ENCODE peak calls at places on chromosomes 6 and 20, in nine cellular contexts. One of them, this sample, is unnamed.

GRCh38 chr20:12153616-12154015 is 235.9 kb downstream of the BTBD3 start:
- DNase-seq in GM04503: peak
- DNase-seq in activated CD4-positive, alpha-beta T cell treated with anti-CD3 and anti-CD28 coated beads for 48 hours: no peak
- DNase-seq in prostate gland: no peak
- DNase-seq in AG04450: peak
- DNase-seq in stimulated activated CD8-positive, alpha-beta memory T cell treated with anti-CD3 and anti-CD28 coated beads, Interleukin-7, amount 100 ng/mL, for 1 hour: no peak
- DNase-seq in BE2C: no peak
- DNase-seq in naive thymus-derived CD8-positive, alpha-beta T cell: no peak
- DNase-seq in dermis blood vessel endothelial cell: no peak
- DNase-seq in this sample: peak

GRCh38 chr6:109872968-109873545 is 105.1 kb upstream of the GPR6 start:
- DNase-seq in naive thymus-derived CD8-positive, alpha-beta T cell: no peak
- DNase-seq in stimulated activated CD8-positive, alpha-beta memory T cell treated with anti-CD3 and anti-CD28 coated beads, Interleukin-7, amount 100 ng/mL, for 1 hour: no peak
- DNase-seq in dermis blood vessel endothelial cell: no peak
- DNase-seq in prostate gland: no peak
- DNase-seq in activated CD4-positive, alpha-beta T cell treated with anti-CD3 and anti-CD28 coated beads for 48 hours: no peak
- DNase-seq in GM04503: no peak
- DNase-seq in BE2C: no peak
- DNase-seq in AG04450: no peak
- DNase-seq in this sample: no peak

GRCh38 chr20:4136078-4136966 is 121.0 kb upstream of the RNF24 start:
- DNase-seq in stimulated activated CD8-positive, alpha-beta memory T cell treated with anti-CD3 and anti-CD28 coated beads, Interleukin-7, amount 100 ng/mL, for 1 hour: no peak
- DNase-seq in dermis blood vessel endothelial cell: no peak
- DNase-seq in BE2C: no peak
- DNase-seq in GM04503: no peak
- DNase-seq in activated CD4-positive, alpha-beta T cell treated with anti-CD3 and anti-CD28 coated beads for 48 hours: no peak
- DNase-seq in prostate gland: no peak
- DNase-seq in naive thymus-derived CD8-positive, alpha-beta T cell: no peak
- DNase-seq in AG04450: no peak
- DNase-seq in this sample: no peak

GRCh38 chr6:33668914-33669313 is 42.6 kb downstream of the UQCC2 start:
- DNase-seq in naive thymus-derived CD8-positive, alpha-beta T cell: peak
- DNase-seq in GM04503: no peak
- DNase-seq in activated CD4-positive, alpha-beta T cell treated with anti-CD3 and anti-CD28 coated beads for 48 hours: peak
- DNase-seq in AG04450: no peak
- DNase-seq in BE2C: no peak
- DNase-seq in stimulated activated CD8-positive, alpha-beta memory T cell treated with anti-CD3 and anti-CD28 coated beads, Interleukin-7, amount 100 ng/mL, for 1 hour: no peak
- DNase-seq in prostate gland: no peak
- DNase-seq in dermis blood vessel endothelial cell: no peak
- DNase-seq in this sample: no peak

GRCh38 chr20:3224681-3225421 is 14.1 kb downstream of the SLC4A11 start:
- DNase-seq in GM04503: no peak
- DNase-seq in naive thymus-derived CD8-positive, alpha-beta T cell: no peak
- DNase-seq in AG04450: no peak
- DNase-seq in BE2C: no peak
- DNase-seq in prostate gland: no peak
- DNase-seq in activated CD4-positive, alpha-beta T cell treated with anti-CD3 and anti-CD28 coated beads for 48 hours: no peak
- DNase-seq in stimulated activated CD8-positive, alpha-beta memory T cell treated with anti-CD3 and anti-CD28 coated beads, Interleukin-7, amount 100 ng/mL, for 1 hour: no peak
- DNase-seq in dermis blood vessel endothelial cell: no peak
- DNase-seq in this sample: no peak

GRCh38 chr20:22402990-22403859 is 181.1 kb downstream of the FOXA2 start:
- DNase-seq in dermis blood vessel endothelial cell: no peak
- DNase-seq in prostate gland: no peak
- DNase-seq in AG04450: no peak
- DNase-seq in stimulated activated CD8-positive, alpha-beta memory T cell treated with anti-CD3 and anti-CD28 coated beads, Interleukin-7, amount 100 ng/mL, for 1 hour: no peak
- DNase-seq in activated CD4-positive, alpha-beta T cell treated with anti-CD3 and anti-CD28 coated beads for 48 hours: no peak
- DNase-seq in GM04503: no peak
- DNase-seq in BE2C: no peak
- DNase-seq in naive thymus-derived CD8-positive, alpha-beta T cell: no peak
- DNase-seq in this sample: peak

GRCh38 chr20:48329676-48330644 is 497.8 kb downstream of the PREX1 start:
- DNase-seq in BE2C: peak
- DNase-seq in dermis blood vessel endothelial cell: peak
- DNase-seq in naive thymus-derived CD8-positive, alpha-beta T cell: no peak
- DNase-seq in stimulated activated CD8-positive, alpha-beta memory T cell treated with anti-CD3 and anti-CD28 coated beads, Interleukin-7, amount 100 ng/mL, for 1 hour: no peak
- DNase-seq in prostate gland: no peak
- DNase-seq in GM04503: no peak
- DNase-seq in AG04450: no peak
- DNase-seq in activated CD4-positive, alpha-beta T cell treated with anti-CD3 and anti-CD28 coated beads for 48 hours: no peak
- DNase-seq in this sample: no peak

GRCh38 chr6:34022250-34022872 is 123.5 kb downstream of the GRM4 start:
- DNase-seq in prostate gland: no peak
- DNase-seq in AG04450: no peak
- DNase-seq in GM04503: no peak
- DNase-seq in dermis blood vessel endothelial cell: no peak
- DNase-seq in stimulated activated CD8-positive, alpha-beta memory T cell treated with anti-CD3 and anti-CD28 coated beads, Interleukin-7, amount 100 ng/mL, for 1 hour: no peak
- DNase-seq in activated CD4-positive, alpha-beta T cell treated with anti-CD3 and anti-CD28 coated beads for 48 hours: no peak
- DNase-seq in BE2C: no peak
- DNase-seq in naive thymus-derived CD8-positive, alpha-beta T cell: no peak
- DNase-seq in this sample: no peak

GRCh38 chr6:107618672-107619071 is 128.8 kb downstream of the SOBP start:
- DNase-seq in GM04503: no peak
- DNase-seq in AG04450: no peak
- DNase-seq in dermis blood vessel endothelial cell: no peak
- DNase-seq in stimulated activated CD8-positive, alpha-beta memory T cell treated with anti-CD3 and anti-CD28 coated beads, Interleukin-7, amount 100 ng/mL, for 1 hour: peak
- DNase-seq in activated CD4-positive, alpha-beta T cell treated with anti-CD3 and anti-CD28 coated beads for 48 hours: peak
- DNase-seq in BE2C: no peak
- DNase-seq in naive thymus-derived CD8-positive, alpha-beta T cell: peak
- DNase-seq in prostate gland: no peak
- DNase-seq in this sample: no peak

This sample was measured in NCI-H774.